ENCODE peak calls at places on chromosomes 5 and 9, in six cellular contexts. One of them, this sample, is unnamed.
A peak's percentile ranks its signal among the peaks of the same experiment; 100 is the strongest.

GRCh38 chr5:156774273-156774672 is 75.8 kb upstream of the PPP1R2B start:
- DNase-seq in BJ: no peak
- DNase-seq in CD8-positive, alpha-beta memory T cell: no peak
- DNase-seq in tibial nerve: no peak
- DNase-seq in Panc1: no peak
- DNase-seq in heart right ventricle: no peak
- DNase-seq in this sample: no peak

GRCh38 chr9:27865031-27865438 is 291.8 kb upstream of the C9orf72 start:
- DNase-seq in Panc1: no peak
- DNase-seq in tibial nerve: no peak
- DNase-seq in heart right ventricle: no peak
- DNase-seq in CD8-positive, alpha-beta memory T cell: no peak
- DNase-seq in BJ: no peak
- DNase-seq in this sample: no peak

GRCh38 chr5:135399838-135400542 is 959 bp upstream of the MACROH2A1 start:
- DNase-seq in Panc1: no peak
- DNase-seq in tibial nerve: no peak
- DNase-seq in BJ: no peak
- DNase-seq in heart right ventricle: no peak
- DNase-seq in CD8-positive, alpha-beta memory T cell: no peak
- DNase-seq in this sample: no peak

GRCh38 chr5:74248576-74248975 is 392.0 kb downstream of the ENC1 start:
- DNase-seq in tibial nerve: no peak
- DNase-seq in BJ: no peak
- DNase-seq in CD8-positive, alpha-beta memory T cell: no peak
- DNase-seq in Panc1: no peak
- DNase-seq in heart right ventricle: no peak
- DNase-seq in this sample: no peak

GRCh38 chr5:131747180-131748105 is 49.4 kb downstream of the FNIP1 start:
- DNase-seq in tibial nerve: no peak
- DNase-seq in CD8-positive, alpha-beta memory T cell: no peak
- DNase-seq in Panc1: peak; percentile 47
- DNase-seq in heart right ventricle: no peak
- DNase-seq in BJ: no peak
- DNase-seq in this sample: no peak

GRCh38 chr5:96626956-96627355 is 35.2 kb upstream of the CAST start:
- DNase-seq in heart right ventricle: no peak
- DNase-seq in CD8-positive, alpha-beta memory T cell: no peak
- DNase-seq in BJ: peak; percentile 85
- DNase-seq in tibial nerve: no peak
- DNase-seq in Panc1: no peak
- DNase-seq in this sample: no peak

GRCh38 chr5:172490739-172491461 is 36.6 kb upstream of the SH3PXD2B start:
- DNase-seq in Panc1: no peak
- DNase-seq in BJ: no peak
- DNase-seq in heart right ventricle: no peak
- DNase-seq in CD8-positive, alpha-beta memory T cell: no peak
- DNase-seq in tibial nerve: no peak
- DNase-seq in this sample: no peak

GRCh38 chr5:177332031-177332895 is 19.2 kb downstream of the LMAN2 start:
- DNase-seq in Panc1: no peak
- DNase-seq in CD8-positive, alpha-beta memory T cell: no peak
- DNase-seq in BJ: no peak
- DNase-seq in heart right ventricle: no peak
- DNase-seq in tibial nerve: no peak
- DNase-seq in this sample: no peak

GRCh38 chr5:120767171-120767820 is 303.2 kb downstream of the PRR16 start:
- DNase-seq in CD8-positive, alpha-beta memory T cell: no peak
- DNase-seq in Panc1: no peak
- DNase-seq in tibial nerve: no peak
- DNase-seq in BJ: peak; percentile 51
- DNase-seq in heart right ventricle: no peak
- DNase-seq in this sample: no peak

GRCh38 chr9:97873877-97874276 is 20.9 kb downstream of the FOXE1 start:
- DNase-seq in CD8-positive, alpha-beta memory T cell: no peak
- DNase-seq in Panc1: no peak
- DNase-seq in heart right ventricle: no peak
- DNase-seq in BJ: no peak
- DNase-seq in tibial nerve: no peak
- DNase-seq in this sample: no peak

GRCh38 chr5:42591026-42591425 is 165.6 kb upstream of the CCDC152 start:
- DNase-seq in Panc1: no peak
- DNase-seq in CD8-positive, alpha-beta memory T cell: no peak
- DNase-seq in BJ: no peak
- DNase-seq in heart right ventricle: peak; percentile 55
- DNase-seq in tibial nerve: no peak
- DNase-seq in this sample: no peak

GRCh38 chr5:57659889-57660288 is 177.3 kb upstream of the ACTBL2 start:
- DNase-seq in BJ: no peak
- DNase-seq in CD8-positive, alpha-beta memory T cell: no peak
- DNase-seq in Panc1: no peak
- DNase-seq in heart right ventricle: no peak
- DNase-seq in tibial nerve: no peak
- DNase-seq in this sample: no peak

GRCh38 chr5:92119110-92119509 is 736.0 kb upstream of the ARRDC3 start:
- DNase-seq in tibial nerve: no peak
- DNase-seq in Panc1: no peak
- DNase-seq in BJ: no peak
- DNase-seq in heart right ventricle: no peak
- DNase-seq in CD8-positive, alpha-beta memory T cell: no peak
- DNase-seq in this sample: no peak

GRCh38 chr5:177416334-177416733 is 7.0 kb upstream of the F12 start:
- DNase-seq in BJ: no peak
- DNase-seq in tibial nerve: no peak
- DNase-seq in CD8-positive, alpha-beta memory T cell: no peak
- DNase-seq in heart right ventricle: no peak
- DNase-seq in Panc1: no peak
- DNase-seq in this sample: no peak

GRCh38 chr5:154311362-154311761 is 120.8 kb downstream of the GALNT10 start:
- DNase-seq in BJ: no peak
- DNase-seq in Panc1: no peak
- DNase-seq in heart right ventricle: no peak
- DNase-seq in tibial nerve: no peak
- DNase-seq in CD8-positive, alpha-beta memory T cell: no peak
- DNase-seq in this sample: no peak

GRCh38 chr9:128412120-128412790 is 8.4 kb upstream of the CERCAM start:
- DNase-seq in tibial nerve: peak; percentile 27
- DNase-seq in heart right ventricle: peak; percentile 43
- DNase-seq in CD8-positive, alpha-beta memory T cell: peak; percentile 10
- DNase-seq in BJ: no peak
- DNase-seq in Panc1: no peak
- DNase-seq in this sample: peak; percentile 21

GRCh38 chr9:5554254-5554653 is 43.9 kb downstream of the PDCD1LG2 start:
- DNase-seq in heart right ventricle: no peak
- DNase-seq in CD8-positive, alpha-beta memory T cell: no peak
- DNase-seq in tibial nerve: no peak
- DNase-seq in BJ: no peak
- DNase-seq in Panc1: no peak
- DNase-seq in this sample: no peak

GRCh38 chr9:109115931-109116541 is 3.7 kb downstream of the TMEM245 start:
- DNase-seq in CD8-positive, alpha-beta memory T cell: no peak
- DNase-seq in heart right ventricle: peak; percentile 31
- DNase-seq in BJ: no peak
- DNase-seq in Panc1: no peak
- DNase-seq in tibial nerve: no peak
- DNase-seq in this sample: no peak

GRCh38 chr9:85925493-85925892 is 15.5 kb upstream of the NAA35 start:
- DNase-seq in CD8-positive, alpha-beta memory T cell: no peak
- DNase-seq in tibial nerve: no peak
- DNase-seq in Panc1: no peak
- DNase-seq in heart right ventricle: no peak
- DNase-seq in BJ: no peak
- DNase-seq in this sample: no peak

GRCh38 chr5:45454114-45454513 is 242.1 kb downstream of the HCN1 start:
- DNase-seq in tibial nerve: no peak
- DNase-seq in CD8-positive, alpha-beta memory T cell: no peak
- DNase-seq in BJ: no peak
- DNase-seq in Panc1: no peak
- DNase-seq in heart right ventricle: no peak
- DNase-seq in this sample: no peak

GRCh38 chr5:136446565-136446964 is 81.2 kb upstream of the TRPC7 start:
- DNase-seq in CD8-positive, alpha-beta memory T cell: no peak
- DNase-seq in tibial nerve: no peak
- DNase-seq in BJ: no peak
- DNase-seq in heart right ventricle: no peak
- DNase-seq in Panc1: no peak
- DNase-seq in this sample: no peak

GRCh38 chr5:56816546-56817081 is 1.3 kb downstream of the MAP3K1 start:
- DNase-seq in tibial nerve: no peak
- DNase-seq in heart right ventricle: peak; percentile 58
- DNase-seq in Panc1: no peak
- DNase-seq in CD8-positive, alpha-beta memory T cell: peak; percentile 50
- DNase-seq in BJ: no peak
- DNase-seq in this sample: peak; percentile 76

GRCh38 chr5:79436224-79436623 is 77.7 kb downstream of the HOMER1 start:
- DNase-seq in tibial nerve: no peak
- DNase-seq in Panc1: no peak
- DNase-seq in BJ: peak; percentile 22
- DNase-seq in heart right ventricle: no peak
- DNase-seq in CD8-positive, alpha-beta memory T cell: no peak
- DNase-seq in this sample: no peak

GRCh38 chr9:6506571-6506970 is 93.6 kb downstream of the UHRF2 start:
- DNase-seq in tibial nerve: no peak
- DNase-seq in heart right ventricle: no peak
- DNase-seq in CD8-positive, alpha-beta memory T cell: no peak
- DNase-seq in BJ: no peak
- DNase-seq in Panc1: no peak
- DNase-seq in this sample: no peak

GRCh38 chr9:14372437-14373318 is 58.7 kb upstream of the NFIB start:
- DNase-seq in BJ: no peak
- DNase-seq in CD8-positive, alpha-beta memory T cell: no peak
- DNase-seq in Panc1: no peak
- DNase-seq in tibial nerve: no peak
- DNase-seq in heart right ventricle: no peak
- DNase-seq in this sample: peak; percentile 88

GRCh38 chr9:90807006-90807405 is 5.4 kb downstream of the SYK start:
- DNase-seq in CD8-positive, alpha-beta memory T cell: no peak
- DNase-seq in tibial nerve: no peak
- DNase-seq in BJ: no peak
- DNase-seq in Panc1: no peak
- DNase-seq in heart right ventricle: no peak
- DNase-seq in this sample: no peak

GRCh38 chr9:93594041-93594756 is 17.8 kb downstream of the PHF2 start:
- DNase-seq in BJ: no peak
- DNase-seq in tibial nerve: no peak
- DNase-seq in CD8-positive, alpha-beta memory T cell: no peak
- DNase-seq in Panc1: no peak
- DNase-seq in heart right ventricle: no peak
- DNase-seq in this sample: no peak

GRCh38 chr5:30832519-30832918 is 361.0 kb upstream of the CDH6 start:
- DNase-seq in BJ: no peak
- DNase-seq in CD8-positive, alpha-beta memory T cell: no peak
- DNase-seq in tibial nerve: no peak
- DNase-seq in heart right ventricle: no peak
- DNase-seq in Panc1: no peak
- DNase-seq in this sample: no peak

GRCh38 chr5:80655231-80655784 is 525 bp upstream of the DHFR start:
- DNase-seq in CD8-positive, alpha-beta memory T cell: no peak
- DNase-seq in heart right ventricle: no peak
- DNase-seq in tibial nerve: no peak
- DNase-seq in Panc1: no peak
- DNase-seq in BJ: no peak
- DNase-seq in this sample: no peak
- H3K4me3 ChIP-seq in CD8-positive, alpha-beta memory T cell: peak overlapping the region; percentile 44
- H3K4me3 ChIP-seq in heart right ventricle: peak overlapping the region; percentile 98
- H3K4me3 ChIP-seq in tibial nerve: peak overlapping the region; percentile 71
- H3K4me3 ChIP-seq in Panc1: peak overlapping the region; percentile 89
- H3K4me3 ChIP-seq in BJ: peak overlapping the region; percentile 73
- H3K4me3 ChIP-seq in this sample: peak overlapping the region; percentile 95

GRCh38 chr5:180212363-180213255 is 3.6 kb upstream of the RASGEF1C start:
- DNase-seq in BJ: no peak
- DNase-seq in tibial nerve: no peak
- DNase-seq in Panc1: no peak
- DNase-seq in heart right ventricle: no peak
- DNase-seq in CD8-positive, alpha-beta memory T cell: no peak
- DNase-seq in this sample: no peak
- H3K27me3 ChIP-seq in BJ: peaks cover 4% of the 10 kb centered on the region
- H3K27me3 ChIP-seq in tibial nerve: no peaks in the 10 kb centered on the region
- H3K27me3 ChIP-seq in Panc1: no peaks in the 10 kb centered on the region
- H3K27me3 ChIP-seq in heart right ventricle: peaks cover 20% of the 10 kb centered on the region
- H3K27me3 ChIP-seq in CD8-positive, alpha-beta memory T cell: peaks cover 9% of the 10 kb centered on the region
- H3K27me3 ChIP-seq in this sample: peaks cover 31% of the 10 kb centered on the region

DNA sequence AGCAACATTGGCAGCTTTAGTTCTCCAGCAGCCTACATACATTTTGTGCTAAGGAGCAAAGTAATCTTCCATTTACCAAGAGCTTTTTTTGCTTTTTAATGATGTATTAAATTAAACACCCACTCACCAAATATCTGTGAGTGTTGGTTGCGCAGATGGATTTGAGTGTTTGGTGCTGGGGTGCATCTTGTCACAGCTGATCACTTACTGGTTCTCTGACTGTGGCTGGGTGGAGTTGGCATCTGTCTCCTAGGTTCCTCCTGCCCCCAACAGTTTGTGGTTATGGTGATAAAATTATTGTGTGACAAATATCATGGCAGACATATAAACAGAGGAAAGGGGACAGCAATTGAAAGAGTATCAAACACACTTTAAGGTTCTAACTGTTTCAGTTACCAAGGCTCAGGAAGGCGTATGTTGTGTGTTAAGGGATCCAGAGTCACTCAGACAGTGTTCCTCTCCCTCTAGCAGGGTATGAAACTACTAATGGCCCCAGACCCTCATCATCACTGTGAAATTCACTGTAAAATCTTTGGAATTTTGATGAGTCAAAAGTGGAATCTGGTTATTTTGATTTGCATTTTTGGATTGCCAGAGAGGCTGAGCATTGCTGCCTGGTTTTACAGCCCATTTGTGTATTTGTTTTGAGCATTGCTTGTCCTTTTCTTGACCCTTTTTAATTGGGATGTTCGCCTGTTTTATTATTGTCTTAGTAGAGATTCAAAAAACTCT is 81.7 kb downstream of the PDE8B start:
- DNase-seq in CD8-positive, alpha-beta memory T cell: no peak
- DNase-seq in BJ: peak; percentile 88
- DNase-seq in heart right ventricle: no peak
- DNase-seq in tibial nerve: no peak
- DNase-seq in Panc1: no peak
- DNase-seq in this sample: peak; percentile 88
- H3K4me3 ChIP-seq in CD8-positive, alpha-beta memory T cell: no peak overlapping the region
- H3K4me3 ChIP-seq in BJ: no peak overlapping the region
- H3K4me3 ChIP-seq in heart right ventricle: no peak overlapping the region
- H3K4me3 ChIP-seq in tibial nerve: no peak overlapping the region
- H3K4me3 ChIP-seq in Panc1: no peak overlapping the region
- H3K4me3 ChIP-seq in this sample: no peak overlapping the region

DNA sequence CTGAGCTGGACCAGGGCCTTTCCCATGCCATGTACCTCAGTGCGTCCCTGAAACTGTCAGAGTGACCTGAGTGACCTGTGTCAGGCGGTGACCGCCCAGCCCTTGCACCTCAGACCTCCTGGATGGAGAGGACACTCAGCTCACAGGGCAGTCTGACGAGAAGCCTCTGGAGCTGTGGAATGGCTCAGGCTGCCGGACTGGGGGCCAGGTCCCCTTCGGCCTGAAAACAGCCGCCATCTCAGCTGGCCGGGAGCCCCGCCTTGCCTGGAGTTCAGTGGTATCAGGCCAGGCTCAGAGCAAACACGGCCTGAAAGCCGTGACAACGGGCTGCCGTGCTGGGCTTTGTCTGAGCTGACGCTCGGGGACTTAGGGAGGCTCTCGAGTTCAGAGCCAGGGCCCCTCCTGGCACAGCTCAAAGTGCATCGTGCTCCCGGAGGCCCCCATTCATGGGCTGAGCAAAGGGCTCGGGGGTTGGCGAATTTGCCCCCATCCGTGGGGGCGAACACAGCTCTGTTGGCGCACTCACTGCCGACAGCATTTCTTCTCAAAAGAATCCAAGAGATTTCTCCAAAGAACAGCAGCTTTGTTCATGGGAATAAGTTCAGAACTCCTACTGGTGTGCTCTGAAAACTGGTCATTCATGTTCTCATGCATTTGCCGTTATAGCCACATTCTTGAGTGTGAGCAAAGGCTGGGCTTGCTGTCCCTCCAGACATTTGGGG is 8.4 kb upstream of the SLC9A3 start:
- DNase-seq in Panc1: no peak
- DNase-seq in CD8-positive, alpha-beta memory T cell: no peak
- DNase-seq in heart right ventricle: peak; percentile 3
- DNase-seq in BJ: no peak
- DNase-seq in tibial nerve: no peak
- DNase-seq in this sample: no peak
- H3K27me3 ChIP-seq in Panc1: peaks cover 7% of the 10 kb centered on the region
- H3K27me3 ChIP-seq in CD8-positive, alpha-beta memory T cell: peaks cover 17% of the 10 kb centered on the region
- H3K27me3 ChIP-seq in heart right ventricle: peaks cover 88% of the 10 kb centered on the region
- H3K27me3 ChIP-seq in BJ: peaks cover 19% of the 10 kb centered on the region
- H3K27me3 ChIP-seq in tibial nerve: no peaks in the 10 kb centered on the region
- H3K27me3 ChIP-seq in this sample: peaks cover 50% of the 10 kb centered on the region